ENCODE peak calls at places on chromosomes 13 and 19, in six cellular contexts. Y is fibroblast of lung; Z is GM12864; B is AG09319; W is CD8-positive, alpha-beta T cell; E is nephron progenitor cell. P is an unnamed sample.

GRCh38 chr13:47897411-47898050 is 103.5 kb downstream of the SUCLA2 start:
- DNase-seq in Y (peak; percentile 86), Z (no peak), B (no peak), W (no peak), E (no peak), P (no peak)

GRCh38 chr13:86655561-86655960 is 856.3 kb upstream of the SLITRK6 start:
- DNase-seq in Y (no peak), Z (no peak), B (no peak), W (no peak), E (no peak), P (no peak)

GRCh38 chr19:1817553-1818179 is 5.6 kb upstream of the ATP8B3 start:
- DNase-seq in Y (no peak), Z (no peak), B (no peak), W (no peak), E (no peak), P (no peak)

GRCh38 chr19:896999-897398 is 3.7 kb downstream of the RNU6-9 start:
- DNase-seq in Y (no peak), Z (no peak), B (no peak), W (no peak), E (no peak), P (no peak)

GRCh38 chr13:111413407-111414187 is 93.2 kb downstream of the TEX29 start:
- DNase-seq in Y (no peak), Z (no peak), B (no peak), W (no peak), E (no peak), P (no peak)

GRCh38 chr19:7850429-7850819 is 20.4 kb downstream of the EVI5L start:
- DNase-seq in Y (no peak), Z (no peak), B (no peak), W (no peak), E (no peak), P (no peak)

GRCh38 chr13:97321616-97322321 is 99.6 kb downstream of the MBNL2 start:
- DNase-seq in Y (no peak), Z (no peak), B (no peak), W (no peak), E (no peak), P (no peak)

GRCh38 chr13:93225610-93226009 is 997 bp upstream of the GPC6 start:
- DNase-seq in Y (no peak), Z (no peak), B (no peak), W (no peak), E (no peak), P (no peak)

GRCh38 chr19:17294051-17294891 is 9.0 kb downstream of the ABHD8 start:
- DNase-seq in Y (no peak), Z (no peak), B (no peak), W (peak; percentile 48), E (peak; percentile 63), P (no peak)

GRCh38 chr13:32033744-32034143 is 2.2 kb downstream of the FRY start:
- DNase-seq in Y (no peak), Z (no peak), B (no peak), W (no peak), E (no peak), P (no peak)

GRCh38 chr13:49521216-49521615 is 25.5 kb downstream of the PHF11 start:
- DNase-seq in Y (no peak), Z (no peak), B (no peak), W (no peak), E (no peak), P (no peak)

GRCh38 chr19:6220385-6221191 is 59.2 kb downstream of the MLLT1 start:
- DNase-seq in Y (no peak), Z (no peak), B (peak; percentile 36), W (no peak), E (no peak), P (no peak)

GRCh38 chr19:7391218-7391670 is 42.5 kb downstream of the ARHGEF18 start:
- DNase-seq in Y (peak; percentile 97), Z (no peak), B (no peak), W (no peak), E (no peak), P (no peak)

DNA sequence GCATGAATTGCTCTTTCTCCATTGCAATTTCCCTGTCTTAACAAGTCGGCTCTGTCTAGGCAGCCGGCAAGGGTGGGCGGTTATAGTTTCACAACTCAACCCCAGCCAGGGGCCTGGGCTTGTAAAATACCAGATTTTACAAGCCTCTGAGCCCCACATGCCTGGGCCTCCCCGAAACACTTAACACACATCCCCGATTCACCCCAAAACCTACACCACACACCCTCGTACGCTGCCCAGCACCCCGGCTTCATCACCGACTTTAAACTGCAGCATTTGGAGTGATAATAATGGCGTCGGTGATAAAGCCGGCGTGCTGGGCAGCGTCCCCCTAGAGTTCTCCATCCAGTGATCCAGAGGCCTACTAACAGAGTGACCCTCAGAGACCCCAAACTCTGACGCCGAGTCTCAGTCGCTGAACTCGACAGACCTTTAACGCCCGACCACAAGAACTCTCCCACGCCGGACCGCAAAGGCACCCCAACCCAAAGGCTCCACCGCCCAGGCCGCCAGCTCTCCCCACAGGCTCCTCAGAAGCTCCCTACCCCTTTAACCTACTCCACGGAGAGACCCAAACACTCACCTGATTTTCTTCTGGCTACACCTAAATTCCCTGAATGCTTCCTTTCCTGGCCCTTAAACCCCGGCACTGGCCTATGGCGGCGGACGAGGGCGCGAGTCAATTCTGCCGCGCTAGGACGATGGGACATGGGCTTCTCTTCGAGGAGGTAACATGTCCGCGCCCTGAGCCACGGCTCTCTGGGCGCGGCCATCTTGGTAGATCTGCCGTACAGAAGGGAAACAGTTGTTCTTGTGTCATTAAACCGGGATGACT is at the start of gene ZNF649:
- DNase-seq in Y (peak; percentile 82), Z (peak; percentile 61), B (peak; percentile 57), W (peak; percentile 83), E (peak; percentile 84), P (no peak)
- TF ChIP-seq CTCF in Y (no peak), Z (no peak), B (peak; percentile 12), W (no peak), E (no peak), P (no peak)

DNA sequence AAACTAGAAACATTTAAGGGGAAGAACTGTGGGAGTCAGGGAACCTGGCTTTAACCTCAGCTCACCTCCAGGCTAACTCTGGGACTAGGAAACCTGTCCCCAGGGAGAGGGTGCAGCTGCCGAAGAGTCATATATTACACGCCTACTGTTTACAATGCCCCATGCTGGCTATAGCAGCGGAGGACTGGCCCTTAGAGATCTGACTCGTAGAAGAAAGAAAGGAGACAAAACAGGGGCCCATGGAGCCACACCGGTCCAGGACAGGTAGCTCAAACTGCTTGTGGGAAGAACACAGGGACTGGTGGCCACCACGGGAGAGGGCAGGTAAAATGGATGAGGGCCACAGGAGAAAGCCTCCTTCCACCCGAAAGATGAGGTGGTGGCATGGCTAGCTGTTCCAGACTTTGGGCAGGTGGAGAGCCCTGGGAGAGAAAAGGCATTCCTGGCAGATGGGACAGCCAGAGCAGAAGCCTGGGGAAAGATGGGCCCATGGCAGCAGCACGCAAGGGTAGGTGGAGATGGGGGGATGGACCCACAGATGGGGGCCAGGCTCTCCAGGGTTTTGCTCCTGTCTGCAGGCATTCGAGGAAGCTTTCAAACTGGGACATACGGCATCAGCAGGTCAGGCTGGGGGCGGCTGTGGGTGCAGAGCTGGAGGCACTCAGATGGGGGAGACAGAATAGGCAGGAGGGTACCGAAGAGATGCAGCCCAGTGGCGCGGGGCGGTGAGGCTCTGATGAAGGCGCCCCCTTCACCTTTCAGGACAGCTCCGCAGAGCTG is 69.5 kb downstream of the LATS2 start:
- DNase-seq in Y (no peak), Z (no peak), B (no peak), W (no peak), E (no peak), P (no peak)
- TF ChIP-seq CTCF in Y (no peak), Z (no peak), B (no peak), W (no peak), E (no peak), P (no peak)

GRCh38 chr19:58555920-58556632 is 1.2 kb upstream of the CHMP2A start:
- DNase-seq in Y (no peak), Z (no peak), B (no peak), W (no peak), E (no peak), P (no peak)
- TF ChIP-seq CTCF in Y (no peak), Z (no peak), B (no peak), W (no peak), E (no peak), P (no peak)

GRCh38 chr19:46147791-46148288 is at the start of gene IGFL2:
- DNase-seq in Y (peak; percentile 73), Z (no peak), B (no peak), W (no peak), E (no peak), P (no peak)
- TF ChIP-seq CTCF in Y (no peak), Z (no peak), B (no peak), W (no peak), E (no peak), P (no peak)

DNA sequence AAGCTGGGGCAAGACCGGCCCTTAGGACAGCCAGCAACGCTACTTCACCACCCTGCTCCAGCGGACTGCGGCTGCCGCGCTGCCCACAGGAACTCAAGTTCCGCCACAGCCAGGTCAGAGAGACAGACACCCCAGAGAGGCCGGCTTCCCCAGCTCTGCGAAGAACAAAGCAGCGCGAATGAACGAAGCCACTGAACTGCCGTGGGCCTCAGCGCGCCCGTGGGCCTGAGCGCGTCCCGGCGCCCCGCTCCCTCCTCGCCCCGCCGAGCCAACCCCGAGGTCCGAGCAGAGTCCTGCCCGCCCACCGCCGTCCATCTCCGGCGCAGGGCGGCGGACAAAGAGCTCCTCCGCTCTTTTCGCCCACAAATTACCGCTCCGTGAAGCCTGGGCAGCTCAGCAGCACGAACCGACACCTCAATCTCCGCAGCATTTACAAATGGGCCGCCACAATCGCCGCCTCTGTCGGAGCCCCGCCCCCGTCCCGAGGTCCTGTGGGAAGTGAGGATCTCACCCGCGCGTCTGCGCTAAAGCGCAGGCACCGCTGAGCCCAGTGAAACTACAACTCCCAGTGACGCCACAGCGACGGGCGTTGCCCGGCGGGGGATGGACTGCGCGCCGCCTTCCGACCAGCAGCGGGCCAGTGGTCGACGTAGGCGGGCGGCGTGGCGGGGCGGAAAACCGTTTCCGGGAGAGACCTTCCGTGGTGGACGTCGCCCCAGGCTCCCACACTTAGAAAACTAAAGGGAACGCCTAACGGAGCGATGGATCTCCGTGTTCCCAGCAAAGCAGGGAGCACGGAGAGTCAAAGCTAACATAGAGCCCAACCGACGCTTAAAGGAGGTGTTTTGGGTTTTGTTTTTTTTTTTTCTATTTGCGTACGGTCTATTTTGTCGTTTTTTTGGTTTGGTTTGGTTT is 158.7 kb downstream of the RNF17 start:
- DNase-seq in Y (peak; percentile 98), Z (peak; percentile 92), B (peak; percentile 93), W (peak; percentile 94), E (peak; percentile 94), P (peak; percentile 86)
- TF ChIP-seq CTCF in Y (no peak), Z (no peak), B (no peak), W (no peak), E (no peak), P (no peak)

GRCh38 chr19:37699057-37699456 is 20.5 kb downstream of the ZNF607 start:
- DNase-seq in Y (peak; percentile 30), Z (no peak), B (no peak), W (no peak), E (no peak), P (no peak)
- TF ChIP-seq CTCF in Y (no peak), Z (no peak), B (no peak), W (no peak), E (no peak), P (no peak)

P was measured in omental fat pad.